ENCODE peak calls at places on chromosomes 3 and 15, in nine cellular contexts. P, D, Q, R, E, H, Z, N and C are unnamed samples.

GRCh38 chr15:74808840-74809229 is 3.8 kb upstream of the LMAN1L start:
- DNase-seq in N (no peak), P (no peak), Q (no peak), E (no peak), D (no peak), H (no peak), R (no peak), Z (no peak), C (no peak)

GRCh38 chr3:126401611-126402160 is 7.0 kb downstream of the CFAP100 start:
- DNase-seq in D (no peak), Q (no peak), E (no peak), N (no peak), Z (no peak), H (no peak), P (no peak), R (no peak), C (no peak)

GRCh38 chr3:44136421-44136820 is 105.3 kb upstream of the TOPAZ1 start:
- DNase-seq in R (no peak), N (no peak), Q (no peak), E (no peak), P (no peak), H (no peak), D (peak), Z (no peak), C (no peak)

GRCh38 chr3:50339485-50340196 is 995 bp downstream of the RASSF1 start:
- DNase-seq in D (peak), Z (no peak), P (no peak), N (no peak), H (no peak), R (no peak), E (no peak), Q (no peak), C (peak)

GRCh38 chr3:98095870-98096269 is 8.9 kb downstream of the OR5AC2 start:
- DNase-seq in R (no peak), E (no peak), H (no peak), N (no peak), P (no peak), Q (no peak), D (no peak), Z (no peak), C (no peak)

GRCh38 chr3:172892158-172892557 is 141.6 kb downstream of the ECT2 start:
- DNase-seq in H (no peak), N (no peak), E (no peak), D (peak), P (no peak), R (no peak), Q (no peak), Z (no peak), C (no peak)

GRCh38 chr15:57457726-57458125 is 81.4 kb downstream of the CGNL1 start:
- DNase-seq in Q (no peak), R (no peak), H (no peak), Z (no peak), D (no peak), P (no peak), N (no peak), E (no peak), C (no peak)

GRCh38 chr3:63877737-63878393 is 14.2 kb downstream of the ATXN7 start:
- DNase-seq in P (no peak), N (no peak), Q (no peak), R (no peak), H (no peak), E (no peak), Z (no peak), D (peak), C (no peak)

GRCh38 chr3:159828542-159828943 is 160.1 kb upstream of the IL12A start:
- DNase-seq in N (no peak), D (no peak), Q (no peak), P (no peak), R (no peak), H (no peak), E (peak), Z (no peak), C (no peak)
- TF ChIP-seq CTCF in N (peak), D (peak), Q (no peak), P (peak), R (peak), H (peak), E (peak), Z (peak), C (peak)

GRCh38 chr3:122245513-122246174 is 62.2 kb downstream of the CASR start:
- DNase-seq in E (no peak), Q (no peak), D (peak), N (no peak), H (no peak), R (no peak), Z (no peak), P (no peak), C (no peak)
- TF ChIP-seq CTCF in E (no peak), Q (no peak), D (no peak), N (peak), H (peak), R (no peak), Z (no peak), P (no peak), C (no peak)

DNA sequence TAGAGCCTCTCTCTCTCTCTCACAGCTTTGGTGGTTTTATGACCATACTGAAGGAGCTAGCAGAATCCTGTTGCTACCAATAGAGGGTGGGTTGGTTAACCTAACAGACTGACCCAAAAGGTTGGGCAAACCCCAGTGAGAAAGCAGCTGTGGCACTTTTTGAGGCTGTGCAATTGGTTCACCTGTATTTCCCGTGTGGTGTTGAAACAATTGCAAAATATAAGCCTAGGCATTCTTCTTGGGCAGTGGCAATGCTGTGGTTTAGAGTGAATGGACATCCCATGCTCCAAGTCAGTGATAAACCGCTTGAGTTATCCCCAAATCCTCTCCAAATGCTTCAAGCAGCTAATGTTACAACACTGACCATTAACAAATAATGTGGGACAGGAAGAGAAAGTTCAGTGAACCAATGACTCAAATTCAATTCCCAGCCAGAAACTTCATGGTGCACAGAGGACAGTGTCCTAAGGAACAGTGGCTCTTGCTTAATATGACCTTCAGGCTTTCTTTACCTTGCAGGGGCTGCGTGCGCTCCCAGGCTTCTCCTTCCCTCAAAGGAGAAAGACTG is 261.9 kb upstream of the ICE2 start:
- DNase-seq in D (no peak), R (no peak), P (peak), E (no peak), Q (no peak), H (no peak), Z (no peak), N (no peak), C (no peak)
- TF ChIP-seq CTCF in D (no peak), R (no peak), P (no peak), E (no peak), Q (no peak), H (no peak), Z (no peak), N (no peak), C (no peak)

GRCh38 chr3:32700244-32700643 is 15.3 kb downstream of the CNOT10 start:
- DNase-seq in Q (no peak), D (no peak), N (no peak), R (no peak), H (no peak), P (no peak), E (no peak), Z (no peak), C (no peak)

GRCh38 chr3:32699429-32699828 is 14.4 kb downstream of the CNOT10 start:
- DNase-seq in R (no peak), Q (no peak), Z (no peak), H (no peak), E (no peak), D (no peak), P (no peak), N (no peak), C (no peak)

GRCh38 chr3:32691847-32692246 is 6.9 kb downstream of the CNOT10 start:
- DNase-seq in D (no peak), H (no peak), E (no peak), N (no peak), R (no peak), Z (no peak), Q (no peak), P (no peak), C (no peak)

DNA sequence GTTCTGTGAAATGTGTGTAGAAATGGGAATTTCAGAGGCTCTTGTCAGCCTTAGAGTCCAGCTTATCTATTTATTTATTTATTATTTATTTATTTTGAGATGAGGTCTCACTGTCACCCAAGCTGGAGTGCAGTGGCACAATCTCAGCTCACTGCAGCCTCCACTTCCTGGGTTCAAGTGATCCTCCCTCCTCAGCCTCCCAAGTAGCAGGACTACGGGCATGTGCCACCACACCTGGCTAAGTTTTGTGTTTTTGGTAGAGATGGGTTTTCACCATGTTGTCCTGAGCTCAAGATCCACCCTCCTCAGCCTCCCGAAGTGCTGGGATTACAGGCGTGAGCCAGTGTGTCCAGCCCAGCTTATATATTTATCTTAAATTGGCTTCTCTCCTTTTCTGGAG is 11.5 kb downstream of the CNOT10 start:
- DNase-seq in P (no peak), D (no peak), E (no peak), Q (no peak), Z (no peak), H (no peak), R (no peak), N (no peak), C (no peak)
- TF ChIP-seq CTCF in P (no peak), D (no peak), E (no peak), Q (no peak), Z (no peak), H (no peak), R (no peak), N (no peak), C (no peak)

GRCh38 chr15:72285927-72286516 is 13.7 kb upstream of the PARP6 start:
- DNase-seq in N (no peak), Q (peak), R (peak), E (peak), Z (peak), P (peak), D (no peak), H (peak), C (peak)
- TF ChIP-seq CTCF in N (no peak), Q (peak), R (peak), E (peak), Z (peak), P (peak), D (peak), H (peak), C (peak)

GRCh38 chr3:176953106-176954080 is 243.9 kb downstream of the TBL1XR1 start:
- DNase-seq in Q (peak), D (peak), P (peak), Z (peak), R (peak), N (no peak), E (no peak), H (no peak), C (no peak)
- TF ChIP-seq CTCF in Q (no peak), D (no peak), P (no peak), Z (no peak), R (no peak), N (no peak), E (no peak), H (no peak), C (no peak)

GRCh38 chr3:137761563-137762503 is 2.3 kb upstream of the SOX14 start:
- DNase-seq in R (no peak), H (peak), D (no peak), E (no peak), N (no peak), P (no peak), Z (no peak), Q (no peak), C (no peak)
- TF ChIP-seq CTCF in R (no peak), H (no peak), D (no peak), E (no peak), N (no peak), P (no peak), Z (no peak), Q (no peak), C (no peak)

DNA sequence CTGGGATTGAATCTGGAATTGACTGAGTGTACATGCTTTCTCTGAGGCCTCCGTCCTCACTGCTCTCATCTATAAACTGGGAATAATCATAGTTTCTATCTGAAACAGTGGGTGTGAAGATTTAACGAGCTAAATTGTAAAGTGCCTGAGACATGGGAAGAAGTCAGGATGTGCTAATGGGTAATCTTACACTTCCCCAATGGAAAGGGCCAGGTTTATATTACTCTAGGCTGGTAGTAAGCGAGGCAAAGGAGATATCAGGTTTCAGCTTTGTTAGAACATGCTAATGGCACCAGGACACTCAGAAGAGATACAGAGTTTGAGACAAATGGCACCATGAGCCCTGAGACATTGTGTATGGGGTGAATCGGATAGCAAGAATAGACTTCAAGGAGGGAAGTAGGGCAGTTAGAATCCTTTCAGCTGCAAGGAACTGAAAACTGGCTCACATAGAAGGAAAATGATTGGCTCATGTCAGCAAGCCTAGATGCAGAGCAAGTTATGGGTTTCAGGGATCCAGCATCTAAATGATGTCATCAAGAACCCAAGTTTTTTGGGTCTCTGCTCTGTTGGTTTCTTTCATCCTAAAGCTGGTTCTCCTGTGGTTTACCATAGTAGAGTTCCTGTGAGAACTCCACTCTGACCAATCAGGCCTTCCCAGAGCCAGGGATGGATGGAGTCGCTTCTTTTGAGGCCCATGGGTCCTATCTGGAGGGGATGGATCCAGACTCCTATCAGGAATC is 21.8 kb downstream of the FLNB start:
- DNase-seq in Z (no peak), E (no peak), H (no peak), D (no peak), Q (no peak), P (no peak), R (no peak), N (no peak), C (no peak)
- TF ChIP-seq CTCF in Z (no peak), E (no peak), H (no peak), D (no peak), Q (no peak), P (no peak), R (no peak), N (no peak), C (no peak)